ENCODE peak calls at places on chromosomes 12 and 14, in eight cellular contexts. D is GM10248, W is progenitor cell of endocrine pancreas, U is ascending aorta, O is foreskin keratinocyte, Y is GM12864, R is IMR-90, M is spleen. V is an unnamed sample.

GRCh38 chr12:112978163-112979081 is at the start of gene OAS2:
- DNase-seq in D (peak; percentile 89), W (no peak), U (peak; percentile 81), O (peak; percentile 91), Y (peak; percentile 97), R (peak; percentile 48), M (peak; percentile 91), V (no peak)

GRCh38 chr14:63940387-63940786 is 87.6 kb downstream of the SYNE2 start:
- DNase-seq in D (no peak), W (no peak), U (no peak), O (no peak), Y (no peak), R (no peak), M (no peak), V (no peak)

GRCh38 chr12:66405395-66405794 is 103.1 kb downstream of the HELB start:
- DNase-seq in D (no peak), W (no peak), U (no peak), O (peak; percentile 58), Y (no peak), R (peak; percentile 67), M (no peak), V (no peak)

GRCh38 chr12:84910549-84911241 is 1.9 kb downstream of the SLC6A15 start:
- DNase-seq in D (no peak), W (no peak), U (no peak), O (peak; percentile 61), Y (no peak), R (no peak), M (no peak), V (no peak)

GRCh38 chr14:50955373-50956043 is 11.2 kb upstream of the PYGL start:
- DNase-seq in D (peak; percentile 33), W (no peak), U (peak; percentile 81), O (peak; percentile 100), Y (no peak), R (peak; percentile 96), M (peak; percentile 78), V (no peak)

GRCh38 chr12:30925607-30926242 is 823 bp upstream of the TSPAN11 start:
- DNase-seq in D (no peak), W (no peak), U (no peak), O (no peak), Y (no peak), R (no peak), M (no peak), V (no peak)

GRCh38 chr12:21962821-21963220 is 21.6 kb upstream of the ABCC9 start:
- DNase-seq in D (no peak), W (no peak), U (no peak), O (no peak), Y (no peak), R (no peak), M (no peak), V (no peak)

GRCh38 chr12:93507151-93507550 is 39.8 kb downstream of the MRPL42 start:
- DNase-seq in D (no peak), W (no peak), U (no peak), O (peak; percentile 3), Y (no peak), R (no peak), M (no peak), V (no peak)

GRCh38 chr12:24256636-24257150 is 307.2 kb upstream of the SOX5 start:
- DNase-seq in D (no peak), W (no peak), U (no peak), O (no peak), Y (no peak), R (no peak), M (no peak), V (no peak)

GRCh38 chr14:73747386-73748211 is 33.4 kb upstream of the PNMA1 start:
- DNase-seq in D (no peak), W (no peak), U (no peak), O (no peak), Y (no peak), R (no peak), M (peak; percentile 42), V (no peak)

GRCh38 chr14:73744874-73745529 is 30.8 kb upstream of the PNMA1 start:
- DNase-seq in D (no peak), W (no peak), U (no peak), O (peak; percentile 73), Y (no peak), R (no peak), M (peak; percentile 77), V (no peak)

GRCh38 chr14:73748858-73749357 is 34.7 kb upstream of the PNMA1 start:
- DNase-seq in D (no peak), W (no peak), U (no peak), O (no peak), Y (no peak), R (no peak), M (no peak), V (no peak)

GRCh38 chr14:73745571-73746539 is 31.7 kb upstream of the PNMA1 start:
- DNase-seq in D (no peak), W (no peak), U (no peak), O (no peak), Y (no peak), R (no peak), M (peak; percentile 40), V (no peak)

GRCh38 chr14:73746540-73747385 is 32.6 kb upstream of the PNMA1 start:
- DNase-seq in D (no peak), W (no peak), U (no peak), O (no peak), Y (no peak), R (no peak), M (peak; percentile 67), V (no peak)
- TF ChIP-seq CTCF in D (peak; percentile 21), W (no peak), U (no peak), O (peak; percentile 61), Y (peak; percentile 22), R (peak; percentile 38), M (no peak), V (peak; percentile 33)

GRCh38 chr12:115172521-115172920 is 488.5 kb upstream of the TBX3 start:
- DNase-seq in D (no peak), W (no peak), U (no peak), O (no peak), Y (no peak), R (peak; percentile 92), M (no peak), V (no peak)

GRCh38 chr12:115163710-115164109 is 479.7 kb upstream of the TBX3 start:
- DNase-seq in D (no peak), W (no peak), U (no peak), O (no peak), Y (no peak), R (no peak), M (no peak), V (no peak)

GRCh38 chr12:115166698-115167315 is 482.8 kb upstream of the TBX3 start:
- DNase-seq in D (no peak), W (no peak), U (no peak), O (no peak), Y (no peak), R (peak; percentile 47), M (no peak), V (no peak)
- TF ChIP-seq CTCF in D (no peak), W (no peak), U (no peak), O (peak; percentile 35), Y (no peak), R (peak; percentile 42), M (peak; percentile 21), V (peak; percentile 16)

GRCh38 chr14:91317381-91318313 is 73.1 kb upstream of the GPR68 start:
- DNase-seq in D (peak; percentile 38), W (no peak), U (peak; percentile 72), O (peak; percentile 32), Y (no peak), R (no peak), M (peak; percentile 97), V (no peak)
- TF ChIP-seq CTCF in D (no peak), W (no peak), U (no peak), O (peak; percentile 57), Y (peak; percentile 7), R (no peak), M (peak; percentile 41), V (no peak)

DNA sequence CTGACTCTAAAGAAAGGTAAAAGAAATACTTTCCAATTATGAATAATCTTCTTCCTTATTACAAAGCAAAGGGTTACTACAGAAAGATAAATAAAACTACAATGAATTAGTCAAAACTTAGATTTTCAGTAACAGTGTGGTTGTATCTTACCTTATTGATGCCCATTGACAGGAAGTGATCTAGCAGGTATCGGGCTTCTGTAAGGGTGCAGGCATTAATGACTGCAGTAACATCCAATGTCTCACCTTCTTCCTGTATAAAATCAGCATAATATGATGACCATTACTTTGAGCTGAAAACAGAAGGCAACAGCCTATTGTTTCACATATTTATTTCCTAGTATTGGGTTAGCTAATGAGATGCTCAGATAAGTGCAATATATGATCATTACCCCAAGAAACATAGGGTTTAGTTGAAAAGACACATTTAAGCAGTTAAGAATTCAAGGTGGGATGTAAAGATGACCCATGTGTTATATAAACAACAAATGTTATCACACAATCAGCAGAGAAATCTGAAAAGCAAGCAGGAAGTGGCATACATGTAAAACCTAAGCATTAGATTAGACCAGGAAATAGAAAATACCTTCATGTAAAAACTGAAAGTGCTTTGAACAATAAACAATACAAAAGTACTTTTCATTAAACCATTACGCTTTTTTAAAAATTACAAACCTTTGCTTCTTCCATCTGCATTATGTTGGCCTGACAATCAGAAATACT is 111.2 kb downstream of the KIF21A start:
- DNase-seq in D (no peak), W (no peak), U (no peak), O (no peak), Y (no peak), R (no peak), M (no peak), V (no peak)
- TF ChIP-seq CTCF in D (no peak), W (no peak), U (no peak), O (no peak), Y (no peak), R (no peak), M (no peak), V (no peak)

GRCh38 chr14:94307410-94307992 is 14.4 kb upstream of the SERPINA10 start:
- DNase-seq in D (no peak), W (no peak), U (no peak), O (no peak), Y (no peak), R (no peak), M (no peak), V (no peak)
- TF ChIP-seq CTCF in D (no peak), W (peak; percentile 45), U (no peak), O (peak; percentile 69), Y (peak; percentile 40), R (peak; percentile 12), M (no peak), V (peak; percentile 14)

DNA sequence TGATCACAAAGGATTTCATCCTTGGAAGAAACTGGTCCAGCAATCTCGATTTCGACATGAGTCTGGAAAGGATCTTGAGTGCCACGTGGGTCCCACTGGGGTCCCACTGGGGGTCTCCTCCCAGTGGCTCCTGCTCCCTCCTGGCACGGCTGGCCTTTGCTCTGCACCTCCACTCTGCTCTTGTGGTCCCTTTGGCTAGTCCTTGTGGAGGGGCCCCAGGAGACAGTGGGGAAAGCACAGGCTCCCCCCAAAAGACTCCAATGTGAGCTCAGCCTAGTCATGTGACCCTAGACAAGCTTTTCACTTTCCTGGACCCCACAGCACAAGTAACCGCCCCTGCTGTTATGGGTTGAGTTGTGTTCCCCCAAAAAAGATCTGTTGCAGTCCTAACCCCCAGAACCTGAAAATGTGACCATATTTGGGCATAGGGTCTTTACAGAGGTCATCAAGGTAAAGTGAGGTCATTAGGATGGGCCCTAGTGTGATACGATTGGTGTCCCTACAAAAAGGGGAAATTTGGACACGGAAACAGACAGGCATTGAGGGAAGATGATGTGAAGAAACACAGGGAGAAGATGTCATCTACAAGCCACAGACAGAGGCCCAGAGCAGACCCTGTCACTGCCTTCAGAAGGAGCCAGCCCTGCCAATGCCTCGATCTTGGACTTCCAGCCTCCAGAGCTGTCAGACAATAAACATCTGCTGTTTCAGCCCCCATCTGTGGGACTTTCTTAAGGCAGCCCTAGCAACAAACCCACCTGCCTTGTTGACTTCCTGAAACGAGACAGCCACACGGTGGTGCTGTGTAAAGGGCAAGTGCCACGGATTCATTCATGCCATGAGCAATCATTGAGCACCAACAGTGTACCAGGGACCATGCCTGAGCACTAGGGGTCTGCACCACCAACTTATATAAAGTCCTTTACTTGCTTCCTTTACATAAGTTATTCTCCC is 23.8 kb upstream of the PPP2R5C start:
- DNase-seq in D (no peak), W (no peak), U (no peak), O (no peak), Y (no peak), R (no peak), M (no peak), V (peak; percentile 64)
- TF ChIP-seq CTCF in D (no peak), W (no peak), U (no peak), O (peak; percentile 29), Y (peak; percentile 52), R (no peak), M (peak; percentile 56), V (no peak)

V was measured in osteocyte.